ENCODE peak calls at places on chromosomes 4 and X, in six cellular contexts. One of them, this sample, is unnamed.

GRCh38 chrX:63963382-63963781 is 178.4 kb upstream of the ARHGEF9 start:
- DNase-seq in sigmoid colon: no peak
- DNase-seq in progenitor cell of endocrine pancreas: no peak
- DNase-seq in heart left ventricle: peak; percentile 25
- DNase-seq in BE2C: no peak
- DNase-seq in neural crest cell: no peak
- DNase-seq in this sample: no peak

GRCh38 chr4:178752954-178753525 is 1310.8 kb upstream of the AGA start:
- DNase-seq in sigmoid colon: no peak
- DNase-seq in progenitor cell of endocrine pancreas: no peak
- DNase-seq in heart left ventricle: no peak
- DNase-seq in BE2C: no peak
- DNase-seq in neural crest cell: no peak
- DNase-seq in this sample: no peak

GRCh38 chr4:17347445-17347844 is 164.4 kb downstream of the QDPR start:
- DNase-seq in sigmoid colon: no peak
- DNase-seq in progenitor cell of endocrine pancreas: peak; percentile 13
- DNase-seq in heart left ventricle: no peak
- DNase-seq in BE2C: peak; percentile 32
- DNase-seq in neural crest cell: peak; percentile 14
- DNase-seq in this sample: no peak

GRCh38 chr4:173332963-173333657 is 1.0 kb downstream of the HMGB2 start:
- DNase-seq in sigmoid colon: no peak
- DNase-seq in progenitor cell of endocrine pancreas: no peak
- DNase-seq in heart left ventricle: no peak
- DNase-seq in BE2C: no peak
- DNase-seq in neural crest cell: no peak
- DNase-seq in this sample: no peak

GRCh38 chr4:117429506-117429905 is 344.1 kb upstream of the TRAM1L1 start:
- DNase-seq in sigmoid colon: no peak
- DNase-seq in progenitor cell of endocrine pancreas: no peak
- DNase-seq in heart left ventricle: peak; percentile 16
- DNase-seq in BE2C: no peak
- DNase-seq in neural crest cell: no peak
- DNase-seq in this sample: no peak

GRCh38 chr4:53861856-53862610 is 202.4 kb downstream of the CHIC2 start:
- DNase-seq in sigmoid colon: peak; percentile 85
- DNase-seq in progenitor cell of endocrine pancreas: no peak
- DNase-seq in heart left ventricle: peak; percentile 50
- DNase-seq in BE2C: no peak
- DNase-seq in neural crest cell: no peak
- DNase-seq in this sample: no peak

GRCh38 chrX:120456973-120457372 is 12.1 kb downstream of the LAMP2 start:
- DNase-seq in sigmoid colon: no peak
- DNase-seq in progenitor cell of endocrine pancreas: no peak
- DNase-seq in heart left ventricle: no peak
- DNase-seq in BE2C: no peak
- DNase-seq in neural crest cell: no peak
- DNase-seq in this sample: no peak

GRCh38 chrX:1521459-1521956 is 15.5 kb downstream of the P2RY8 start:
- DNase-seq in sigmoid colon: no peak
- DNase-seq in progenitor cell of endocrine pancreas: no peak
- DNase-seq in heart left ventricle: no peak
- DNase-seq in BE2C: no peak
- DNase-seq in neural crest cell: no peak
- DNase-seq in this sample: peak; percentile 32

GRCh38 chr4:10080874-10081606 is 35.6 kb downstream of the WDR1 start:
- DNase-seq in sigmoid colon: peak; percentile 52
- DNase-seq in progenitor cell of endocrine pancreas: no peak
- DNase-seq in heart left ventricle: no peak
- DNase-seq in BE2C: no peak
- DNase-seq in neural crest cell: no peak
- DNase-seq in this sample: peak; percentile 7

GRCh38 chrX:130174051-130174704 is 2.4 kb downstream of the RAB33A start:
- DNase-seq in sigmoid colon: peak; percentile 64
- DNase-seq in progenitor cell of endocrine pancreas: no peak
- DNase-seq in heart left ventricle: peak; percentile 39
- DNase-seq in BE2C: peak; percentile 52
- DNase-seq in neural crest cell: no peak
- DNase-seq in this sample: no peak

GRCh38 chrX:132409780-132410556 is 78.9 kb downstream of the MBNL3 start:
- DNase-seq in sigmoid colon: no peak
- DNase-seq in progenitor cell of endocrine pancreas: no peak
- DNase-seq in heart left ventricle: no peak
- DNase-seq in BE2C: no peak
- DNase-seq in neural crest cell: no peak
- DNase-seq in this sample: no peak

GRCh38 chr4:101348367-101348827 is 1.1 kb upstream of the PPP3CA start:
- DNase-seq in sigmoid colon: no peak
- DNase-seq in progenitor cell of endocrine pancreas: no peak
- DNase-seq in heart left ventricle: peak; percentile 44
- DNase-seq in BE2C: no peak
- DNase-seq in neural crest cell: no peak
- DNase-seq in this sample: no peak

GRCh38 chrX:111200327-111200726 is 70.0 kb downstream of the CAPN6 start:
- DNase-seq in sigmoid colon: no peak
- DNase-seq in progenitor cell of endocrine pancreas: no peak
- DNase-seq in heart left ventricle: no peak
- DNase-seq in BE2C: no peak
- DNase-seq in neural crest cell: no peak
- DNase-seq in this sample: no peak

GRCh38 chr4:186823989-186824388 is 100.3 kb upstream of the FAT1 start:
- DNase-seq in sigmoid colon: no peak
- DNase-seq in progenitor cell of endocrine pancreas: no peak
- DNase-seq in heart left ventricle: no peak
- DNase-seq in BE2C: no peak
- DNase-seq in neural crest cell: no peak
- DNase-seq in this sample: no peak

GRCh38 chr4:39883645-39884044 is 94.1 kb downstream of the PDS5A start:
- DNase-seq in sigmoid colon: no peak
- DNase-seq in progenitor cell of endocrine pancreas: no peak
- DNase-seq in heart left ventricle: no peak
- DNase-seq in BE2C: no peak
- DNase-seq in neural crest cell: no peak
- DNase-seq in this sample: no peak

GRCh38 chr4:135927651-135928050 is 1604.6 kb downstream of the PCDH18 start:
- DNase-seq in sigmoid colon: no peak
- DNase-seq in progenitor cell of endocrine pancreas: no peak
- DNase-seq in heart left ventricle: no peak
- DNase-seq in BE2C: no peak
- DNase-seq in neural crest cell: no peak
- DNase-seq in this sample: no peak

GRCh38 chr4:149291463-149291862 is 524.2 kb downstream of the IQCM start:
- DNase-seq in sigmoid colon: no peak
- DNase-seq in progenitor cell of endocrine pancreas: no peak
- DNase-seq in heart left ventricle: peak; percentile 31
- DNase-seq in BE2C: no peak
- DNase-seq in neural crest cell: no peak
- DNase-seq in this sample: no peak

GRCh38 chrX:790031-790430 is 159.4 kb downstream of the SHOX start:
- DNase-seq in sigmoid colon: no peak
- DNase-seq in progenitor cell of endocrine pancreas: no peak
- DNase-seq in heart left ventricle: no peak
- DNase-seq in BE2C: no peak
- DNase-seq in neural crest cell: no peak
- DNase-seq in this sample: no peak

GRCh38 chr4:71426381-71427042 is 87.7 kb downstream of the SLC4A4 start:
- DNase-seq in sigmoid colon: no peak
- DNase-seq in progenitor cell of endocrine pancreas: no peak
- DNase-seq in heart left ventricle: no peak
- DNase-seq in BE2C: no peak
- DNase-seq in neural crest cell: no peak
- DNase-seq in this sample: no peak

GRCh38 chrX:15319075-15319474 is 3.6 kb upstream of the ASB11 start:
- DNase-seq in sigmoid colon: no peak
- DNase-seq in progenitor cell of endocrine pancreas: no peak
- DNase-seq in heart left ventricle: no peak
- DNase-seq in BE2C: no peak
- DNase-seq in neural crest cell: no peak
- DNase-seq in this sample: no peak

GRCh38 chrX:76126851-76127250 is 46.0 kb upstream of the PBDC1 start:
- DNase-seq in sigmoid colon: no peak
- DNase-seq in progenitor cell of endocrine pancreas: no peak
- DNase-seq in heart left ventricle: no peak
- DNase-seq in BE2C: no peak
- DNase-seq in neural crest cell: no peak
- DNase-seq in this sample: no peak

DNA sequence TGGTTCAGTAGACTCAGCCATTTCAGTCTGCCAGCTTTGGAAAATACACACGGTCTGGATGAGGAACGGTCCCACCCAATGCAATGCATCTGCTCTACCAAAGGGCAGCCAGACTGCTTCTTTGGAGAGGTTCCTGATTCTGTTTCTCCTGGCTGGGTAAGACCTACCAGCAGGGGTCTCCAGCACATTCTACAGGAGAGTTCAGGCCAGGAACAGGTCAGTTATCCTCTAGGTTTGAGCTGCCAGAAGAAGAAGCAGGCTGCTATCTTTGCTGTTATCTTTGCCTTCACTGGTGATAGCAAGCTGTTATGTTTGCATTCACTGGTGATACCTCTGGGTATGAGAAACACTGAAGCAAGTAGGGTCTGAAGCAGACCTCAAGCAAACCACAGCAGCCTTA is 45.5 kb upstream of the PBDC1 start:
- DNase-seq in sigmoid colon: no peak
- DNase-seq in progenitor cell of endocrine pancreas: no peak
- DNase-seq in heart left ventricle: no peak
- DNase-seq in BE2C: no peak
- DNase-seq in neural crest cell: no peak
- DNase-seq in this sample: no peak
- TF ChIP-seq CTCF in sigmoid colon: no peak
- TF ChIP-seq CTCF in progenitor cell of endocrine pancreas: peak; percentile 45
- TF ChIP-seq CTCF in heart left ventricle: no peak
- TF ChIP-seq CTCF in BE2C: peak; percentile 39
- TF ChIP-seq CTCF in neural crest cell: no peak
- TF ChIP-seq CTCF in this sample: no peak

GRCh38 chr4:48944659-48945290 is 38.2 kb upstream of the OCIAD2 start:
- DNase-seq in sigmoid colon: no peak
- DNase-seq in progenitor cell of endocrine pancreas: no peak
- DNase-seq in heart left ventricle: no peak
- DNase-seq in BE2C: peak; percentile 32
- DNase-seq in neural crest cell: peak; percentile 21
- DNase-seq in this sample: no peak

GRCh38 chr4:48945981-48946380 is 39.4 kb upstream of the OCIAD2 start:
- DNase-seq in sigmoid colon: no peak
- DNase-seq in progenitor cell of endocrine pancreas: no peak
- DNase-seq in heart left ventricle: no peak
- DNase-seq in BE2C: no peak
- DNase-seq in neural crest cell: no peak
- DNase-seq in this sample: no peak

GRCh38 chr4:48944252-48944651 is 37.7 kb upstream of the OCIAD2 start:
- DNase-seq in sigmoid colon: no peak
- DNase-seq in progenitor cell of endocrine pancreas: no peak
- DNase-seq in heart left ventricle: no peak
- DNase-seq in BE2C: no peak
- DNase-seq in neural crest cell: no peak
- DNase-seq in this sample: no peak

GRCh38 chr4:48939785-48940184 is 33.2 kb upstream of the OCIAD2 start:
- DNase-seq in sigmoid colon: no peak
- DNase-seq in progenitor cell of endocrine pancreas: no peak
- DNase-seq in heart left ventricle: no peak
- DNase-seq in BE2C: no peak
- DNase-seq in neural crest cell: no peak
- DNase-seq in this sample: no peak

DNA sequence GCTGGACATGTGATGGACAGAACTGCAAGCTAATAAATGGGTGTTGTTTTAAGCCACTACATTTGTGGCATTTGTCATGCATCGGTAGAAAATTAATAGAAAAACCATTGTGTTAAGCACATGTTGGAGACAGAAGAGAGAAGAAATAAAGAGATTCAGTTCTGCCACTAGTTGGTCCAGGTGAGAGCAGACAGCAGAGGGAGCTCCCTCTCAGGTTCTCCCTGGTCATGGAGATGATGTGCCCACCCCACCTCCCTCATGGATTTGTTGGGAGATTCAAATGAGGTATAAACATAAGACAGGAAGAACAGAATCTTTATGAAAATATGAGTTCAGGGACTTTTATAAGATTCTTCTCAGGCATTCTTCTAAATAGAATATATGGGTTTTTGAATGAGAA is 36.8 kb upstream of the OCIAD2 start:
- DNase-seq in sigmoid colon: no peak
- DNase-seq in progenitor cell of endocrine pancreas: no peak
- DNase-seq in heart left ventricle: no peak
- DNase-seq in BE2C: peak; percentile 13
- DNase-seq in neural crest cell: no peak
- DNase-seq in this sample: no peak
- TF ChIP-seq CTCF in sigmoid colon: no peak
- TF ChIP-seq CTCF in progenitor cell of endocrine pancreas: peak; percentile 52
- TF ChIP-seq CTCF in heart left ventricle: no peak
- TF ChIP-seq CTCF in BE2C: peak; percentile 51
- TF ChIP-seq CTCF in neural crest cell: peak; percentile 44
- TF ChIP-seq CTCF in this sample: no peak

GRCh38 chr4:145406970-145407369 is 74.7 kb upstream of the SMAD1 start:
- DNase-seq in sigmoid colon: no peak
- DNase-seq in progenitor cell of endocrine pancreas: no peak
- DNase-seq in heart left ventricle: no peak
- DNase-seq in BE2C: no peak
- DNase-seq in neural crest cell: no peak
- DNase-seq in this sample: no peak
- TF ChIP-seq CTCF in sigmoid colon: no peak
- TF ChIP-seq CTCF in progenitor cell of endocrine pancreas: no peak
- TF ChIP-seq CTCF in heart left ventricle: no peak
- TF ChIP-seq CTCF in BE2C: no peak
- TF ChIP-seq CTCF in neural crest cell: no peak
- TF ChIP-seq CTCF in this sample: no peak

GRCh38 chrX:67524950-67525691 is 18.7 kb upstream of the AR start:
- DNase-seq in sigmoid colon: no peak
- DNase-seq in progenitor cell of endocrine pancreas: no peak
- DNase-seq in heart left ventricle: no peak
- DNase-seq in BE2C: no peak
- DNase-seq in neural crest cell: no peak
- DNase-seq in this sample: no peak

GRCh38 chrX:67523932-67524331 is 19.9 kb upstream of the AR start:
- DNase-seq in sigmoid colon: no peak
- DNase-seq in progenitor cell of endocrine pancreas: no peak
- DNase-seq in heart left ventricle: no peak
- DNase-seq in BE2C: no peak
- DNase-seq in neural crest cell: no peak
- DNase-seq in this sample: no peak

GRCh38 chrX:67523002-67523711 is 20.7 kb upstream of the AR start:
- DNase-seq in sigmoid colon: no peak
- DNase-seq in progenitor cell of endocrine pancreas: no peak
- DNase-seq in heart left ventricle: no peak
- DNase-seq in BE2C: no peak
- DNase-seq in neural crest cell: no peak
- DNase-seq in this sample: no peak

GRCh38 chrX:67520671-67521070 is 23.1 kb upstream of the AR start:
- DNase-seq in sigmoid colon: no peak
- DNase-seq in progenitor cell of endocrine pancreas: no peak
- DNase-seq in heart left ventricle: no peak
- DNase-seq in BE2C: no peak
- DNase-seq in neural crest cell: no peak
- DNase-seq in this sample: no peak

DNA sequence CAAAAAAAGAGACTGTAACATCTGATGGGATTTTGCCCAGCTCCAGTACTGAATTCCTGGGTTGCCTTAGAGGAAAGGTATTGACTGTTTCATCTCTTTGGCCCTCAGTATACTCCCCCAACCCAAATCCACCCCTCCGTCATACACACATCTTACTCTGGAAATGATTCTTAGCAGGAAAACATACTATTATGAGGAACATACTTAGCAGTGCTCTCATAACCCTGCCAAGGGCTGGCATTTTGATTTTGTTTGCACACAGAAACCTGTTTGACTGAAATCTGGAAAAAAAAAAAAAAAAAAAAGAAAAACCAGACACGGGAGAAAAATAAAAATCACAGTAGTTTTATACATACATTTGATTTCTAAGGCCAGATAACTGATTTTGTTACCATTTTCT is 19.4 kb upstream of the AR start:
- DNase-seq in sigmoid colon: no peak
- DNase-seq in progenitor cell of endocrine pancreas: no peak
- DNase-seq in heart left ventricle: no peak
- DNase-seq in BE2C: no peak
- DNase-seq in neural crest cell: no peak
- DNase-seq in this sample: no peak
- TF ChIP-seq CTCF in sigmoid colon: no peak
- TF ChIP-seq CTCF in progenitor cell of endocrine pancreas: no peak
- TF ChIP-seq CTCF in heart left ventricle: no peak
- TF ChIP-seq CTCF in BE2C: no peak
- TF ChIP-seq CTCF in neural crest cell: no peak
- TF ChIP-seq CTCF in this sample: no peak

This sample was measured in natural killer cell.